ENCODE peak calls at places on chromosomes 7 and 10, in four cellular contexts. W is HL-60, S is uterus, P is osteoblast. A is an unnamed sample.

GRCh38 chr10:11612004-11613001 is 853 bp upstream of the USP6NL start:
- DNase-seq in S (no peak), W (no peak), P (peak), A (no peak)

GRCh38 chr7:101757879-101758278 is 59.5 kb upstream of the CUX1 start:
- DNase-seq in W (no peak), P (no peak), S (no peak), A (no peak)

GRCh38 chr10:48780341-48780740 is 95.7 kb downstream of the WDFY4 start:
- DNase-seq in S (no peak), P (no peak), W (no peak), A (no peak)

GRCh38 chr7:39105720-39106119 is 128.0 kb downstream of the POU6F2 start:
- DNase-seq in W (no peak), P (no peak), S (no peak), A (no peak)

GRCh38 chr7:114988755-114989154 is 66.9 kb downstream of the MDFIC start:
- DNase-seq in P (no peak), S (peak), W (no peak), A (peak)

GRCh38 chr7:114930829-114931655 is 9.1 kb downstream of the MDFIC start:
- DNase-seq in S (no peak), W (no peak), P (no peak), A (no peak)

GRCh38 chr7:33979807-33980355 is 74.5 kb downstream of the BMPER start:
- DNase-seq in P (peak), W (no peak), S (no peak), A (no peak)

GRCh38 chr7:121404348-121404747 is 8.2 kb upstream of the FAM3C start:
- DNase-seq in S (no peak), W (no peak), P (peak), A (no peak)

GRCh38 chr7:69770613-69771012 is 172.3 kb downstream of the AUTS2 start:
- DNase-seq in P (no peak), W (no peak), S (no peak), A (no peak)

DNA sequence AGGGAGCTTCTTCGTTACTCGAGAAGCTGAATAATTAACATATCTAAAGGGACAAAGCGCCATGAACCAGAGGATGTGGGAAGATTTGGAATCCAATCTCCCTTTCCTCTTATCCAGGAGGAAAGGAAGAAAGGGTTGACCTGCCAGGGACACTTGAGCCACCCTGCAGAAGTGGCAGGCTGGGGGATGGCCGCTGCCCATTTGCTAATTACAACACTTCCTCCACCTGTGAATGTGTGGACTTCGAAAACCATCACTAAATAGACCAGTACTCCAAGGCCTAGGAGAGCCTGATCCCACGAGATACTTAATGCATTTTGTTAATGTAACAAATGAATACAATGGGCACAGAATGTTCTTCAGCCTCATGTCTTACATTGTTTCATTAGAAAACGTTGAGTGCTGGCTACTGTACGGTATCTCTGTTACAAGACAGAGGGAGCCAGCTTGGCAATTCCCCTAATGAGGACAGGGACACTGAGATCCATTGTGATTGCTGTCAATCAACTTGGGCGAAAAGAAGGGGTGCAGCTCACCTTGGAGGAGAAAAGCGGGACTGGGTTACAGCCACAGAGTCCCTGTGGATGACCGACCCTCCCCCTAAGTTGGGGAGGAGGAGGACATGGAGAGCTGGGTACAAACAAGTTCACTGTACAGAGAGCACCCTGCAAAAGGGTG is 59.4 kb downstream of the AOC1 start:
- DNase-seq in W (no peak), S (no peak), P (no peak), A (no peak)
- H3K27ac ChIP-seq in W (no peak), S (no peak), P (no peak), A (no peak)

GRCh38 chr7:44415510-44415909 is 74.9 kb downstream of the NUDCD3 start:
- DNase-seq in P (no peak), W (no peak), S (no peak), A (no peak)

GRCh38 chr7:44411306-44411705 is 79.2 kb downstream of the NUDCD3 start:
- DNase-seq in W (no peak), S (no peak), P (no peak), A (no peak)

GRCh38 chr7:44416941-44417340 is 73.5 kb downstream of the NUDCD3 start:
- DNase-seq in W (no peak), S (no peak), P (no peak), A (no peak)

GRCh38 chr7:44415047-44415446 is 75.4 kb downstream of the NUDCD3 start:
- DNase-seq in P (peak), W (no peak), S (no peak), A (no peak)
- H3K27ac ChIP-seq in P (no peak), W (no peak), S (no peak), A (no peak)

DNA sequence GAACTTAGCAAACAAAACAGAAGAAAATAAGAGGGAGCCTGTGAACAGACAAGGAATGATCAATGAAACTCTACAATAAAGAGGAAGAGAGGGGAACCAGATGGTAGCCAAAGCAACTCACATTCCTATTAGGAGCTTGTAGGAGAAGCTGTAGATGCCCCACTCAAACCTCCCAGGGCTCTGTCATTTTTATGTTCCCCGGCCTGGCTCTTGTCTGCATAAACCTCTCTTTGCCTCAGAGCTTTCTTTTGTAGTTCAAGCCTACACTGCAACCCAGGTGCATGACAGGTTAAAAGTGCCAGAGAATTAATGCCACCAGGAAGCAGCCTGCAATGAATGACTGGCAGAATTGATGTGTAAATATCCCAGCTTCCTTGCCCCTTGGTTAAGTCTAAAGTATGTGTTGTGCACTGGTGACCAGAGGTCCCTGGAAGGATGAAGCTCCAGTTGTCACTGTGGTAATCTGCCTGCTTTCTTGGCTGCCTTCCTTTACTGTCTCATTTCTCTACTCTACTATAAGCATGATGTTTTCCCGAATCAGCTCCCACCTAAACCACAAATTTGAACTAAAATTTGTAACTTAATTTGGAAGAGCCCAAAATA is 40.4 kb downstream of the HDAC9 start:
- DNase-seq in S (no peak), W (no peak), P (no peak), A (no peak)
- H3K27ac ChIP-seq in S (peak), W (no peak), P (no peak), A (no peak)

GRCh38 chr10:105769248-105770184 is 1128.4 kb downstream of the SORCS3 start:
- DNase-seq in P (no peak), W (no peak), S (no peak), A (no peak)
- H3K27ac ChIP-seq in P (no peak), W (no peak), S (no peak), A (no peak)

A was measured in lung.